ENCODE peak calls at places on chromosomes 3 and 15, in nine cellular contexts. Q is mammary epithelial cell; D is uterus; M is CD4-positive, alpha-beta T cell; Z is dorsolateral prefrontal cortex; H is heart left ventricle; W is CD8-positive, alpha-beta T cell; G is endothelial cell of umbilical vein; N is pancreas. U is an unnamed sample.
A peak's percentile ranks its signal among the peaks of the same experiment; 100 is the strongest.

GRCh38 chr15:41656188-41656587 is 4.0 kb upstream of the MGA start:
- DNase-seq in N (no peak), Q (no peak), M (no peak), D (no peak), Z (no peak), W (no peak), G (no peak), H (no peak), U (no peak)

GRCh38 chr3:197040679-197041078 is 11.1 kb upstream of the MELTF start:
- DNase-seq in D (no peak), N (no peak), M (no peak), H (no peak), Z (no peak), Q (no peak), G (no peak), W (no peak), U (no peak)

GRCh38 chr15:88118035-88118434 is 138.5 kb downstream of the NTRK3 start:
- DNase-seq in H (no peak), W (no peak), Z (no peak), D (no peak), Q (no peak), N (no peak), M (no peak), G (no peak), U (no peak)

GRCh38 chr3:160686955-160687535 is 10.1 kb downstream of the ARL14 start:
- DNase-seq in G (peak; percentile 39), Z (no peak), H (no peak), M (no peak), N (no peak), Q (no peak), W (no peak), D (no peak), U (no peak)

GRCh38 chr3:195286115-195286872 is 15.3 kb upstream of the XXYLT1 start:
- DNase-seq in Z (no peak), N (no peak), D (no peak), W (no peak), M (no peak), Q (no peak), H (no peak), G (peak; percentile 53), U (peak; percentile 23)

GRCh38 chr3:179068779-179069530 is 2.7 kb downstream of the ZMAT3 start:
- DNase-seq in Z (no peak), M (peak; percentile 13), D (no peak), W (no peak), H (no peak), Q (no peak), G (peak; percentile 42), N (no peak), U (peak; percentile 27)

GRCh38 chr3:63955036-63955650 is 43.0 kb upstream of the SCAANT1 start:
- DNase-seq in G (no peak), Z (no peak), D (no peak), N (no peak), Q (no peak), H (no peak), M (no peak), W (no peak), U (no peak)

GRCh38 chr3:161914703-161915102 is 418.1 kb downstream of the OTOL1 start:
- DNase-seq in M (no peak), D (peak; percentile 35), Z (peak; percentile 59), H (peak; percentile 8), N (no peak), W (no peak), Q (no peak), G (no peak), U (no peak)

GRCh38 chr15:57259511-57260143 is 116.7 kb upstream of the CGNL1 start:
- DNase-seq in D (no peak), W (no peak), H (no peak), Z (no peak), N (no peak), M (no peak), Q (no peak), G (no peak), U (no peak)

GRCh38 chr15:81394609-81395008 is 20.6 kb upstream of the TMC3 start:
- DNase-seq in H (no peak), Z (no peak), G (no peak), D (peak; percentile 51), M (no peak), W (no peak), N (no peak), Q (peak; percentile 67), U (peak; percentile 33)

GRCh38 chr15:98025237-98025636 is 64.7 kb downstream of the ARRDC4 start:
- DNase-seq in N (no peak), W (no peak), Z (no peak), M (no peak), H (no peak), Q (peak; percentile 81), G (peak; percentile 93), D (no peak), U (peak; percentile 55)

GRCh38 chr3:65936908-65937638 is 101.6 kb downstream of the MAGI1 start:
- DNase-seq in N (no peak), M (no peak), D (no peak), Q (no peak), W (no peak), H (peak; percentile 49), Z (no peak), G (peak; percentile 82), U (no peak)

GRCh38 chr3:133894334-133895207 is 1.1 kb downstream of the RAB6B start:
- DNase-seq in G (no peak), M (no peak), Q (no peak), D (no peak), W (no peak), H (no peak), N (peak; percentile 20), Z (no peak), U (no peak)

GRCh38 chr15:93027413-93027812 is 61.6 kb downstream of the RGMA start:
- DNase-seq in M (no peak), H (no peak), Q (no peak), D (no peak), G (no peak), Z (no peak), N (no peak), W (no peak), U (no peak)

GRCh38 chr15:75201609-75202250 is at the start of gene C15orf39:
- DNase-seq in Z (peak; percentile 59), D (peak; percentile 79), N (peak; percentile 71), W (peak; percentile 61), Q (peak; percentile 67), H (peak; percentile 80), G (peak; percentile 76), M (peak; percentile 72), U (peak; percentile 89)

GRCh38 chr15:29686445-29687203 is 135.6 kb downstream of the TJP1 start:
- DNase-seq in W (no peak), N (no peak), D (no peak), Z (no peak), Q (no peak), G (no peak), M (no peak), H (no peak), U (no peak)

GRCh38 chr15:99504823-99505551 is 60.8 kb upstream of the MEF2A start:
- DNase-seq in Z (no peak), H (no peak), N (no peak), D (no peak), M (no peak), Q (peak; percentile 45), W (no peak), G (peak; percentile 55), U (peak; percentile 40)

GRCh38 chr15:25397110-25397509 is 41.7 kb downstream of the UBE3A start:
- DNase-seq in D (no peak), N (no peak), M (no peak), H (no peak), G (peak; percentile 75), W (no peak), Q (peak; percentile 8), Z (no peak), U (no peak)

GRCh38 chr3:42101048-42101447 is 9.9 kb downstream of the TRAK1 start:
- DNase-seq in W (no peak), M (no peak), Z (no peak), D (peak; percentile 27), Q (peak; percentile 72), G (peak; percentile 28), H (peak; percentile 48), N (no peak), U (no peak)
- TF ChIP-seq CTCF in W (no peak), M (no peak), Z (no peak), D (no peak), Q (no peak), G (no peak), H (no peak), N (no peak), U (no peak)

DNA sequence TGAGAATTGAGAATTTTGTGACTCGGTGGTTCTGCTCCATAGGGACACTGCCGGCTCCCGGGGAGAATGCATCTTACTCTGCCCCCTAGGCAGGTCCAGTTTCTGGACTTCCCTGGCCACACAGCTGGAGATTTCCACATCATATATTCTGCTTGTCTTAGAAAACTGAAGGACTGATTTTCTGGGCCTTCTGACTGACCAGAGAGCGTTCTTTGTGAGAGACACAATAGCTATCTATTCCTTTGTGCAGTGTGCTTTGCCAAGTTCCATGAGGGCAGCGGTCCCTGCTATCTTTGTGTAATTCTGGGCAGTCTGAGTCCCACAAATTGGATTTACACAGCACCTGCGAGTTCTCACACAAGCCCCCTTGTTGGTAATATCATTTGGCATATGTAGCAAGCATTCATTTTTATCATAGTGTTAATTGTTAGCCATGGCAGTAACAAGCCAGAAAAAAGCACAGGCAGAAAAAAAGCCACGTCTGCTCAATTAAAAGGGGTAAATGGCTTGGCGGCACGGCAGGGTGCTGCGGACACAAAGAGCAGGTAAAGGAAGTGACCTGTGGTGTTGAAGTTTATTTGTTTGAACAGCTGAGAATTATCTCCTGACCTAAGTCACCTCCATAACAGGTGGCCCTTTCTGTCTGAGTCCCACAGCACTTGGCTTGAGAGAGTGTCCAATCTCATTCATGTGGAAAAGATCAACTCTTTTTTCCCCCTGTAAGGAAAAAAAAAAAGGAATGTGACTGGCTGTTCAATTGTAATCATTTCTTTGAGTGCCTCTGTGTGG is 688.8 kb downstream of the TUSC7 start:
- DNase-seq in N (peak; percentile 82), Q (no peak), H (no peak), W (no peak), D (no peak), G (no peak), M (no peak), Z (peak; percentile 76), U (no peak)
- H3K27ac ChIP-seq in N (peak overlapping the region; percentile 29), Q (no peak overlapping the region), H (no peak overlapping the region), W (no peak overlapping the region), D (no peak overlapping the region), G (no peak overlapping the region), M (no peak overlapping the region), Z (peak overlapping the region; percentile 92), U (no peak overlapping the region)

DNA sequence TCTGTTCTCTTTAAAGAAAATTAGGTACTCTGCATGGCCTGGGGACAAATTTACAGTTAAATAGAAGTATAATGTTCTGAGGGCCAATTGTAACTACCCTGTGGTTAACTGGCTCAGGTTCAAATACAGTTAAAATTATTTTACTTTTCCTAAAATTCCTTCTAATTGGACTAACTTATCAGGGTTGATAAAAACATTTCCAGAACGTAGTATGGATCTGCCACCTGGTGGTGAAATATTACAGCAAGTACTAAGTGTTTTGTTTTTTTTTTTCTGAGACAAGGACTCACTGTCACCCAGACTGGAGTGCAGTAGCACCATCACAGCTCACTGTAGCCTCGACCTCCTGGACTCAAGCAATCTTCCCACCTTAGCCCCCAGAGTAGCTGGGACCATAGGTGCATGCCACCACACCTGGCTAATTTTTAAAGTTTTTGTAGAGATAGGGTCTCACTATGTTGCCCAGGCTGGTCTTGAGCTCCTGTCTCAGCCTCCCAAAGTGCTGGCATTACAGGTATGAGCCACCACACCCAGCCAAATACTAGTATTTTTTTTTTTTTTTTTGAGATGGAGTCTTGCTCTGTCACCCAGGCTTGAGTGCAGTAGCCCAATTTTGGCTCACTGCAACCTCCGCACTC is 29.2 kb downstream of the NEO1 start:
- DNase-seq in Z (no peak), M (no peak), H (peak; percentile 20), G (peak; percentile 65), W (no peak), N (no peak), D (no peak), Q (peak; percentile 30), U (peak; percentile 38)
- TF ChIP-seq CTCF in Z (peak; percentile 85), M (peak; percentile 68), H (peak; percentile 79), G (peak; percentile 44), W (peak; percentile 72), N (peak; percentile 48), D (peak; percentile 68), Q (peak; percentile 56), U (peak; percentile 82)

GRCh38 chr3:99681512-99681911 is 43.1 kb downstream of the COL8A1 start:
- DNase-seq in M (no peak), D (no peak), Q (no peak), W (no peak), Z (no peak), N (no peak), H (no peak), G (no peak), U (no peak)
- H3K27ac ChIP-seq in M (no peak overlapping the region), D (no peak overlapping the region), Q (no peak overlapping the region), W (no peak overlapping the region), Z (no peak overlapping the region), N (no peak overlapping the region), H (peak overlapping the region; percentile 56), G (no peak overlapping the region), U (no peak overlapping the region)

U was measured in RWPE1.